ENCODE peak calls at places on chromosomes 5 and 9, in eight cellular contexts. X is neural progenitor cell, Z is brain microvascular endothelial cell, D is coronary artery, A is AG10803, J is heart left ventricle, Y is ovary, C is GM13976. O is an unnamed sample.

GRCh38 chr5:92896722-92897121 is 684.3 kb downstream of the NR2F1-AS1 start:
- DNase-seq in X (no peak), Z (no peak), D (no peak), A (no peak), J (no peak), Y (no peak), C (no peak), O (no peak)

GRCh38 chr5:93644760-93645159 is 61.7 kb downstream of the NR2F1 start:
- DNase-seq in X (no peak), Z (no peak), D (no peak), A (no peak), J (no peak), Y (no peak), C (no peak), O (no peak)

GRCh38 chr5:150146862-150147579 is 8.6 kb downstream of the PDGFRB start:
- DNase-seq in X (no peak), Z (no peak), D (no peak), A (no peak), J (no peak), Y (no peak), C (no peak), O (no peak)

GRCh38 chr5:168015506-168015905 is 275.9 kb upstream of the WWC1 start:
- DNase-seq in X (no peak), Z (no peak), D (no peak), A (peak; percentile 86), J (no peak), Y (no peak), C (no peak), O (no peak)

GRCh38 chr9:87276327-87276841 is 221.3 kb upstream of the DAPK1 start:
- DNase-seq in X (no peak), Z (peak; percentile 74), D (no peak), A (peak; percentile 94), J (no peak), Y (no peak), C (no peak), O (no peak)

GRCh38 chr5:120735076-120735475 is 271.0 kb downstream of the PRR16 start:
- DNase-seq in X (no peak), Z (no peak), D (no peak), A (no peak), J (no peak), Y (no peak), C (no peak), O (no peak)

GRCh38 chr5:170534177-170534576 is 30.4 kb downstream of the KCNIP1 start:
- DNase-seq in X (no peak), Z (no peak), D (no peak), A (no peak), J (no peak), Y (no peak), C (no peak), O (no peak)

GRCh38 chr9:113992994-113993393 is 85.1 kb downstream of the AMBP start:
- DNase-seq in X (no peak), Z (no peak), D (no peak), A (no peak), J (no peak), Y (no peak), C (no peak), O (no peak)

GRCh38 chr9:115923903-115924668 is 229.5 kb upstream of the PAPPA start:
- DNase-seq in X (no peak), Z (peak; percentile 96), D (no peak), A (peak; percentile 59), J (no peak), Y (no peak), C (no peak), O (no peak)

GRCh38 chr5:176738851-176739250 is 71.5 kb upstream of the UNC5A start:
- DNase-seq in X (no peak), Z (no peak), D (peak; percentile 55), A (no peak), J (no peak), Y (peak; percentile 4), C (no peak), O (peak; percentile 2)

GRCh38 chr9:13810510-13810909 is 503.4 kb downstream of the NFIB start:
- DNase-seq in X (no peak), Z (no peak), D (no peak), A (no peak), J (no peak), Y (peak; percentile 15), C (no peak), O (no peak)

GRCh38 chr5:149284501-149284900 is 12.8 kb downstream of the AFAP1L1 start:
- DNase-seq in X (no peak), Z (peak; percentile 14), D (no peak), A (peak; percentile 82), J (peak; percentile 65), Y (no peak), C (no peak), O (no peak)

GRCh38 chr9:13524245-13524644 is 244.8 kb upstream of the MPDZ start:
- DNase-seq in X (no peak), Z (peak; percentile 44), D (no peak), A (no peak), J (no peak), Y (no peak), C (no peak), O (no peak)

GRCh38 chr5:151772029-151772867 is 494 bp downstream of the G3BP1 start:
- DNase-seq in X (peak; percentile 67), Z (no peak), D (peak; percentile 84), A (no peak), J (peak; percentile 49), Y (no peak), C (peak; percentile 47), O (no peak)

GRCh38 chr5:73694089-73694488 is 68.1 kb downstream of the ARHGEF28 start:
- DNase-seq in X (no peak), Z (no peak), D (no peak), A (no peak), J (no peak), Y (no peak), C (peak; percentile 11), O (no peak)

GRCh38 chr5:73692166-73692640 is 66.2 kb downstream of the ARHGEF28 start:
- DNase-seq in X (no peak), Z (peak; percentile 80), D (no peak), A (peak; percentile 79), J (no peak), Y (no peak), C (peak; percentile 15), O (no peak)

GRCh38 chr5:73691301-73691700 is 65.3 kb downstream of the ARHGEF28 start:
- DNase-seq in X (no peak), Z (no peak), D (no peak), A (no peak), J (no peak), Y (no peak), C (no peak), O (no peak)

GRCh38 chr5:73692981-73693380 is 67.0 kb downstream of the ARHGEF28 start:
- DNase-seq in X (no peak), Z (no peak), D (no peak), A (no peak), J (no peak), Y (no peak), C (no peak), O (no peak)

GRCh38 chr5:73693573-73694061 is 67.6 kb downstream of the ARHGEF28 start:
- DNase-seq in X (peak; percentile 8), Z (peak; percentile 53), D (no peak), A (peak; percentile 47), J (no peak), Y (peak; percentile 75), C (peak; percentile 17), O (no peak)
- TF ChIP-seq CTCF in X (peak; percentile 21), Z (peak; percentile 76), D (no peak), A (peak; percentile 68), J (peak; percentile 48), Y (peak; percentile 64), C (peak; percentile 18), O (peak; percentile 52)

DNA sequence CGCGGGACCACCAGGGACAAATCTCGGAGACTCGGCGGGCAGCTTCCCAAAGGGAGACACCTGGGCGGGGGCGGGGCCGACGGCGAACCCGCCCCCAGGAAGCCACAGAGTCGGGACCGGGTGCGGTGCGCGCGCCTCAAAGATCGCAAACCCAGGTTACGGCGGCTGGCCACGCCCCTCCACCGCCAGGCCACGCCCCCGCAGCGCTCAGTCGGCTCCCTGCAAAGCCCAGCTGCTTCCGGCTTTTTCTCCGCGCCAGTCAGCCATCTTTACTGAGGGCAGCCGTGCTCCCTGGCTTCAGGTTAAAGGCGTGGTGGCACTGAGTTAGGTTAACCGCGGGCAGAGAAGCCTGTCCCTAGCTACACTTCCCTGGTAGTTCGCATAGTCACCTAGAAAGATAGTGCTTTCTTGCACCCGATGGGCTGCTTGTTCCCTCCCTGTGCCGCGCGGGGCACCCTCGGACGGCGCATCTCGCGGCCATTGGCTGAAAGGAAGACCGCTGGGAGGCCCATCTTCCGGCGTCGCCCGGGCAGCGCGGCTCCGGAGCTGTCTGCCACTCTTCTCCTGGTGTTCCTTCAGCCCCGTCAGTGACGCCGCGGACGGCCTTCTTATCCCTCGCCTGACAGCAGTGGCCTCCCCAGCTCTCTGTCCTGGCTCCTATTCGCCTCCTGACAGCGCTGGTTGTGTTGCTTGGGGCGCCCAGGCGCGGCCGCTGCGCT is at the start of gene TBC1D2:
- DNase-seq in X (peak; percentile 95), Z (peak; percentile 93), D (peak; percentile 96), A (peak; percentile 92), J (peak; percentile 95), Y (peak; percentile 96), C (peak; percentile 99), O (peak; percentile 92)
- TF ChIP-seq CTCF in X (peak; percentile 34), Z (peak; percentile 41), D (no peak), A (peak; percentile 36), J (peak; percentile 42), Y (peak; percentile 36), C (no peak), O (no peak)

GRCh38 chr5:72925336-72926010 is 30.4 kb upstream of the FCHO2 start:
- DNase-seq in X (no peak), Z (no peak), D (no peak), A (no peak), J (no peak), Y (no peak), C (no peak), O (no peak)

GRCh38 chr5:72921103-72921502 is 34.7 kb upstream of the FCHO2 start:
- DNase-seq in X (no peak), Z (no peak), D (no peak), A (no peak), J (no peak), Y (no peak), C (no peak), O (no peak)

GRCh38 chr5:72917371-72917776 is 38.5 kb upstream of the FCHO2 start:
- DNase-seq in X (no peak), Z (no peak), D (no peak), A (no peak), J (no peak), Y (no peak), C (no peak), O (no peak)

GRCh38 chr5:72921886-72922285 is 34.0 kb upstream of the FCHO2 start:
- DNase-seq in X (no peak), Z (no peak), D (no peak), A (no peak), J (no peak), Y (no peak), C (no peak), O (no peak)

GRCh38 chr5:72920690-72921089 is 35.2 kb upstream of the FCHO2 start:
- DNase-seq in X (peak; percentile 8), Z (no peak), D (no peak), A (peak; percentile 26), J (no peak), Y (no peak), C (no peak), O (no peak)
- TF ChIP-seq CTCF in X (peak; percentile 53), Z (no peak), D (no peak), A (peak; percentile 39), J (peak; percentile 42), Y (no peak), C (no peak), O (peak; percentile 38)

DNA sequence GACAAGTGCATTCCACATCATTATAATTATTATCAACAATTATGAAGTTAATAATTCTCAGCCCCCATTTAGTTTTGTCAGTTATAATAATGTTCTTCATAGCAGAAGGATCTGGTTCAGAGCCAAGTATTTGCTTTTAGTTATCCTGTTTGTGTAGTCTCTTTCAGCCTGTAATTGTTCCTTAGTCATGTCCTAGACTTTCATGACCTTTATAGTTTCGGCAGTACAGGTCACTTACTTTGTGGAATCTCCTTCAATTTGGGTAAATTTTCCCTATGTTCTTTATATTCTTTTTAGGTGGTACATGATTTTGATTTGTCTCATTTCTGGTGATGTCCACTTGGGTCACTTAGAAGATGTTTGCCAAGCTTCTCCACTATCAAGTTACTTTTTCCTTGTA is 34.3 kb downstream of the UBE2R2 start:
- DNase-seq in X (no peak), Z (no peak), D (no peak), A (no peak), J (no peak), Y (no peak), C (no peak), O (no peak)
- TF ChIP-seq CTCF in X (no peak), Z (no peak), D (no peak), A (no peak), J (no peak), Y (no peak), C (no peak), O (no peak)

O was measured in D721Med.